ENCODE peak calls at places on chromosome 21, in four cellular contexts. Q is B cell, V is heart left ventricle, F is ACHN. B is an unnamed sample.
A peak's percentile ranks its signal among the peaks of the same experiment; 100 is the strongest.

GRCh38 chr21:28018213-28018612 is 974.5 kb downstream of the LTN1 start:
- DNase-seq in Q (no peak), V (no peak), F (no peak), B (peak; percentile 47)

GRCh38 chr21:37278199-37278598 is 11.1 kb upstream of the VPS26C start:
- DNase-seq in Q (no peak), V (no peak), F (no peak), B (no peak)

GRCh38 chr21:36412916-36413315 is 27.7 kb downstream of the CHAF1B start:
- DNase-seq in Q (no peak), V (no peak), F (no peak), B (no peak)

GRCh38 chr21:38272215-38272614 is 15.4 kb downstream of the KCNJ15 start:
- DNase-seq in Q (no peak), V (no peak), F (no peak), B (no peak)

GRCh38 chr21:44738621-44739020 is 27.2 kb upstream of the TSPEAR start:
- DNase-seq in Q (no peak), V (no peak), F (no peak), B (no peak)

GRCh38 chr21:40926238-40926637 is 79.3 kb upstream of the DSCAM start:
- DNase-seq in Q (no peak), V (no peak), F (no peak), B (no peak)

GRCh38 chr21:33197546-33197945 is 32.2 kb upstream of the IFNAR2 start:
- DNase-seq in Q (no peak), V (peak; percentile 44), F (no peak), B (no peak)

GRCh38 chr21:31110430-31110829 is 72.2 kb upstream of the KRTAP19-8 start:
- DNase-seq in Q (no peak), V (no peak), F (no peak), B (no peak)

GRCh38 chr21:26445440-26445839 is 127.6 kb downstream of the CYYR1 start:
- DNase-seq in Q (no peak), V (no peak), F (no peak), B (no peak)

GRCh38 chr21:36839735-36840134 is 126.7 kb downstream of the HLCS start:
- DNase-seq in Q (no peak), V (no peak), F (no peak), B (no peak)

GRCh38 chr21:14864211-14865021 is 200.4 kb downstream of the NRIP1 start:
- DNase-seq in Q (peak; percentile 38), V (peak; percentile 57), F (peak; percentile 76), B (peak; percentile 89)

GRCh38 chr21:34900376-34900775 is 148.7 kb downstream of the RUNX1 start:
- DNase-seq in Q (no peak), V (no peak), F (no peak), B (no peak)

GRCh38 chr21:41729701-41730368 is 37.0 kb downstream of the RIPK4 start:
- DNase-seq in Q (no peak), V (no peak), F (no peak), B (no peak)